ENCODE peak calls at places on chromosome 19, in six cellular contexts. One of them, this sample, is unnamed.

GRCh38 chr19:5113101-5113557 is 144.2 kb downstream of the KDM4B start:
- DNase-seq in activated CD4-positive, alpha-beta T cell treated with anti-CD3 and anti-CD28 coated beads, Interleukin-2, amount 50 U/mL, for 24 hours: no peak
- DNase-seq in stimulated activated CD4-positive, alpha-beta T cell treated with anti-CD3 and anti-CD28 coated beads, Interleukin-4, amount 100 ng/mL, for 1 hour: no peak
- DNase-seq in mammary epithelial cell: no peak
- DNase-seq in CD4-positive, alpha-beta T cell: no peak
- DNase-seq in HTR-8/SVneo: peak
- DNase-seq in this sample: peak

GRCh38 chr19:39403331-39404312 is 3.0 kb upstream of the ZFP36 start:
- DNase-seq in activated CD4-positive, alpha-beta T cell treated with anti-CD3 and anti-CD28 coated beads, Interleukin-2, amount 50 U/mL, for 24 hours: peak
- DNase-seq in stimulated activated CD4-positive, alpha-beta T cell treated with anti-CD3 and anti-CD28 coated beads, Interleukin-4, amount 100 ng/mL, for 1 hour: peak
- DNase-seq in mammary epithelial cell: peak
- DNase-seq in CD4-positive, alpha-beta T cell: peak
- DNase-seq in HTR-8/SVneo: peak
- DNase-seq in this sample: peak

GRCh38 chr19:5111051-5111450 is 142.1 kb downstream of the KDM4B start:
- DNase-seq in activated CD4-positive, alpha-beta T cell treated with anti-CD3 and anti-CD28 coated beads, Interleukin-2, amount 50 U/mL, for 24 hours: no peak
- DNase-seq in stimulated activated CD4-positive, alpha-beta T cell treated with anti-CD3 and anti-CD28 coated beads, Interleukin-4, amount 100 ng/mL, for 1 hour: no peak
- DNase-seq in mammary epithelial cell: no peak
- DNase-seq in CD4-positive, alpha-beta T cell: no peak
- DNase-seq in HTR-8/SVneo: no peak
- DNase-seq in this sample: no peak

GRCh38 chr19:9431475-9431874 is 3.9 kb downstream of the ZNF266 start:
- DNase-seq in activated CD4-positive, alpha-beta T cell treated with anti-CD3 and anti-CD28 coated beads, Interleukin-2, amount 50 U/mL, for 24 hours: peak
- DNase-seq in stimulated activated CD4-positive, alpha-beta T cell treated with anti-CD3 and anti-CD28 coated beads, Interleukin-4, amount 100 ng/mL, for 1 hour: peak
- DNase-seq in mammary epithelial cell: no peak
- DNase-seq in CD4-positive, alpha-beta T cell: no peak
- DNase-seq in HTR-8/SVneo: peak
- DNase-seq in this sample: peak

GRCh38 chr19:1211494-1212234 is 6.1 kb downstream of the STK11 start:
- DNase-seq in activated CD4-positive, alpha-beta T cell treated with anti-CD3 and anti-CD28 coated beads, Interleukin-2, amount 50 U/mL, for 24 hours: no peak
- DNase-seq in stimulated activated CD4-positive, alpha-beta T cell treated with anti-CD3 and anti-CD28 coated beads, Interleukin-4, amount 100 ng/mL, for 1 hour: no peak
- DNase-seq in mammary epithelial cell: peak
- DNase-seq in CD4-positive, alpha-beta T cell: no peak
- DNase-seq in HTR-8/SVneo: no peak
- DNase-seq in this sample: no peak

GRCh38 chr19:3115916-3116602 is 19.8 kb upstream of the GNA15 start:
- DNase-seq in activated CD4-positive, alpha-beta T cell treated with anti-CD3 and anti-CD28 coated beads, Interleukin-2, amount 50 U/mL, for 24 hours: no peak
- DNase-seq in stimulated activated CD4-positive, alpha-beta T cell treated with anti-CD3 and anti-CD28 coated beads, Interleukin-4, amount 100 ng/mL, for 1 hour: no peak
- DNase-seq in mammary epithelial cell: peak
- DNase-seq in CD4-positive, alpha-beta T cell: no peak
- DNase-seq in HTR-8/SVneo: peak
- DNase-seq in this sample: no peak

GRCh38 chr19:45147835-45148676 is 12.7 kb downstream of the NKPD1 start:
- DNase-seq in activated CD4-positive, alpha-beta T cell treated with anti-CD3 and anti-CD28 coated beads, Interleukin-2, amount 50 U/mL, for 24 hours: no peak
- DNase-seq in stimulated activated CD4-positive, alpha-beta T cell treated with anti-CD3 and anti-CD28 coated beads, Interleukin-4, amount 100 ng/mL, for 1 hour: no peak
- DNase-seq in mammary epithelial cell: no peak
- DNase-seq in CD4-positive, alpha-beta T cell: no peak
- DNase-seq in HTR-8/SVneo: no peak
- DNase-seq in this sample: no peak

GRCh38 chr19:3319643-3320353 is 46.6 kb upstream of the NFIC start:
- DNase-seq in activated CD4-positive, alpha-beta T cell treated with anti-CD3 and anti-CD28 coated beads, Interleukin-2, amount 50 U/mL, for 24 hours: no peak
- DNase-seq in stimulated activated CD4-positive, alpha-beta T cell treated with anti-CD3 and anti-CD28 coated beads, Interleukin-4, amount 100 ng/mL, for 1 hour: no peak
- DNase-seq in mammary epithelial cell: peak
- DNase-seq in CD4-positive, alpha-beta T cell: no peak
- DNase-seq in HTR-8/SVneo: no peak
- DNase-seq in this sample: no peak

GRCh38 chr19:18733196-18733647 is 49.7 kb downstream of the CRTC1 start:
- DNase-seq in activated CD4-positive, alpha-beta T cell treated with anti-CD3 and anti-CD28 coated beads, Interleukin-2, amount 50 U/mL, for 24 hours: no peak
- DNase-seq in stimulated activated CD4-positive, alpha-beta T cell treated with anti-CD3 and anti-CD28 coated beads, Interleukin-4, amount 100 ng/mL, for 1 hour: no peak
- DNase-seq in mammary epithelial cell: no peak
- DNase-seq in CD4-positive, alpha-beta T cell: no peak
- DNase-seq in HTR-8/SVneo: no peak
- DNase-seq in this sample: no peak

GRCh38 chr19:42412223-42412622 is 15.0 kb downstream of the LIPE start:
- DNase-seq in activated CD4-positive, alpha-beta T cell treated with anti-CD3 and anti-CD28 coated beads, Interleukin-2, amount 50 U/mL, for 24 hours: no peak
- DNase-seq in stimulated activated CD4-positive, alpha-beta T cell treated with anti-CD3 and anti-CD28 coated beads, Interleukin-4, amount 100 ng/mL, for 1 hour: no peak
- DNase-seq in mammary epithelial cell: no peak
- DNase-seq in CD4-positive, alpha-beta T cell: no peak
- DNase-seq in HTR-8/SVneo: peak
- DNase-seq in this sample: peak

GRCh38 chr19:709965-710714 is 1.4 kb downstream of the PALM start:
- DNase-seq in activated CD4-positive, alpha-beta T cell treated with anti-CD3 and anti-CD28 coated beads, Interleukin-2, amount 50 U/mL, for 24 hours: no peak
- DNase-seq in stimulated activated CD4-positive, alpha-beta T cell treated with anti-CD3 and anti-CD28 coated beads, Interleukin-4, amount 100 ng/mL, for 1 hour: no peak
- DNase-seq in mammary epithelial cell: no peak
- DNase-seq in CD4-positive, alpha-beta T cell: no peak
- DNase-seq in HTR-8/SVneo: no peak
- DNase-seq in this sample: no peak

GRCh38 chr19:961866-962620 is 22.1 kb upstream of the WDR18 start:
- DNase-seq in activated CD4-positive, alpha-beta T cell treated with anti-CD3 and anti-CD28 coated beads, Interleukin-2, amount 50 U/mL, for 24 hours: no peak
- DNase-seq in stimulated activated CD4-positive, alpha-beta T cell treated with anti-CD3 and anti-CD28 coated beads, Interleukin-4, amount 100 ng/mL, for 1 hour: no peak
- DNase-seq in mammary epithelial cell: no peak
- DNase-seq in CD4-positive, alpha-beta T cell: no peak
- DNase-seq in HTR-8/SVneo: no peak
- DNase-seq in this sample: peak